ENCODE peak calls at places on chromosome 7, in seven cellular contexts. One of them, this sample, is unnamed.

GRCh38 chr7:77982926-77983550 is 184.5 kb downstream of the PHTF2 start:
- DNase-seq in colonic mucosa: no peak
- DNase-seq in cardiac fibroblast: no peak
- DNase-seq in endodermal cell: no peak
- DNase-seq in GM23248: peak
- DNase-seq in brain microvascular endothelial cell: no peak
- DNase-seq in IMR-90: no peak
- DNase-seq in this sample: no peak

GRCh38 chr7:16741676-16742075 is 11.9 kb upstream of the TSPAN13 start:
- DNase-seq in colonic mucosa: no peak
- DNase-seq in cardiac fibroblast: no peak
- DNase-seq in endodermal cell: no peak
- DNase-seq in GM23248: peak
- DNase-seq in brain microvascular endothelial cell: no peak
- DNase-seq in IMR-90: no peak
- DNase-seq in this sample: no peak

GRCh38 chr7:3073763-3074460 is 30.2 kb upstream of the CARD11 start:
- DNase-seq in colonic mucosa: no peak
- DNase-seq in cardiac fibroblast: no peak
- DNase-seq in endodermal cell: no peak
- DNase-seq in GM23248: no peak
- DNase-seq in brain microvascular endothelial cell: no peak
- DNase-seq in IMR-90: no peak
- DNase-seq in this sample: no peak

GRCh38 chr7:2558620-2559282 is at the start of gene IQCE:
- DNase-seq in colonic mucosa: peak
- DNase-seq in cardiac fibroblast: peak
- DNase-seq in endodermal cell: peak
- DNase-seq in GM23248: peak
- DNase-seq in brain microvascular endothelial cell: peak
- DNase-seq in IMR-90: peak
- DNase-seq in this sample: peak

GRCh38 chr7:30347226-30348082 is 63.1 kb downstream of the ZNRF2 start:
- DNase-seq in colonic mucosa: no peak
- DNase-seq in cardiac fibroblast: no peak
- DNase-seq in endodermal cell: no peak
- DNase-seq in GM23248: no peak
- DNase-seq in brain microvascular endothelial cell: no peak
- DNase-seq in IMR-90: peak
- DNase-seq in this sample: no peak

GRCh38 chr7:124701955-124702354 is 63.6 kb downstream of the GPR37 start:
- DNase-seq in colonic mucosa: no peak
- DNase-seq in cardiac fibroblast: no peak
- DNase-seq in endodermal cell: no peak
- DNase-seq in GM23248: no peak
- DNase-seq in brain microvascular endothelial cell: no peak
- DNase-seq in IMR-90: peak
- DNase-seq in this sample: no peak

GRCh38 chr7:79452495-79453265 is 787 bp downstream of the MAGI2 start:
- DNase-seq in colonic mucosa: peak
- DNase-seq in cardiac fibroblast: peak
- DNase-seq in endodermal cell: peak
- DNase-seq in GM23248: peak
- DNase-seq in brain microvascular endothelial cell: peak
- DNase-seq in IMR-90: peak
- DNase-seq in this sample: peak

GRCh38 chr7:131357282-131357880 is 29.7 kb downstream of the MKLN1 start:
- DNase-seq in colonic mucosa: no peak
- DNase-seq in cardiac fibroblast: peak
- DNase-seq in endodermal cell: no peak
- DNase-seq in GM23248: no peak
- DNase-seq in brain microvascular endothelial cell: no peak
- DNase-seq in IMR-90: no peak
- DNase-seq in this sample: no peak

GRCh38 chr7:33842141-33842540 is 63.2 kb upstream of the BMPER start:
- DNase-seq in colonic mucosa: no peak
- DNase-seq in cardiac fibroblast: no peak
- DNase-seq in endodermal cell: no peak
- DNase-seq in GM23248: no peak
- DNase-seq in brain microvascular endothelial cell: no peak
- DNase-seq in IMR-90: no peak
- DNase-seq in this sample: peak

GRCh38 chr7:101162551-101163280 is 2.7 kb downstream of the VGF start:
- DNase-seq in colonic mucosa: peak
- DNase-seq in cardiac fibroblast: peak
- DNase-seq in endodermal cell: peak
- DNase-seq in GM23248: peak
- DNase-seq in brain microvascular endothelial cell: no peak
- DNase-seq in IMR-90: peak
- DNase-seq in this sample: no peak

GRCh38 chr7:1922071-1922869 is 252.2 kb downstream of the ELFN1 start:
- DNase-seq in colonic mucosa: no peak
- DNase-seq in cardiac fibroblast: no peak
- DNase-seq in endodermal cell: no peak
- DNase-seq in GM23248: peak
- DNase-seq in brain microvascular endothelial cell: no peak
- DNase-seq in IMR-90: peak
- DNase-seq in this sample: no peak

GRCh38 chr7:46257766-46258448 is 336.8 kb upstream of the IGFBP3 start:
- DNase-seq in colonic mucosa: no peak
- DNase-seq in cardiac fibroblast: peak
- DNase-seq in endodermal cell: no peak
- DNase-seq in GM23248: peak
- DNase-seq in brain microvascular endothelial cell: peak
- DNase-seq in IMR-90: peak
- DNase-seq in this sample: no peak

GRCh38 chr7:12754179-12754578 is 66.7 kb downstream of the ARL4A start:
- DNase-seq in colonic mucosa: no peak
- DNase-seq in cardiac fibroblast: peak
- DNase-seq in endodermal cell: no peak
- DNase-seq in GM23248: peak
- DNase-seq in brain microvascular endothelial cell: no peak
- DNase-seq in IMR-90: peak
- DNase-seq in this sample: no peak

GRCh38 chr7:134435161-134435920 is 23.6 kb downstream of the AKR1B1 start:
- DNase-seq in colonic mucosa: no peak
- DNase-seq in cardiac fibroblast: peak
- DNase-seq in endodermal cell: no peak
- DNase-seq in GM23248: peak
- DNase-seq in brain microvascular endothelial cell: peak
- DNase-seq in IMR-90: peak
- DNase-seq in this sample: no peak

GRCh38 chr7:68224041-68224534 is 1227.5 kb downstream of the TYW1 start:
- DNase-seq in colonic mucosa: no peak
- DNase-seq in cardiac fibroblast: no peak
- DNase-seq in endodermal cell: no peak
- DNase-seq in GM23248: no peak
- DNase-seq in brain microvascular endothelial cell: no peak
- DNase-seq in IMR-90: no peak
- DNase-seq in this sample: peak

GRCh38 chr7:34011711-34012110 is 106.4 kb downstream of the BMPER start:
- DNase-seq in colonic mucosa: no peak
- DNase-seq in cardiac fibroblast: peak
- DNase-seq in endodermal cell: no peak
- DNase-seq in GM23248: peak
- DNase-seq in brain microvascular endothelial cell: no peak
- DNase-seq in IMR-90: no peak
- DNase-seq in this sample: no peak

GRCh38 chr7:133295484-133295883 is 42.6 kb downstream of the EXOC4 start:
- DNase-seq in colonic mucosa: no peak
- DNase-seq in cardiac fibroblast: no peak
- DNase-seq in endodermal cell: no peak
- DNase-seq in GM23248: no peak
- DNase-seq in brain microvascular endothelial cell: no peak
- DNase-seq in IMR-90: no peak
- DNase-seq in this sample: no peak

GRCh38 chr7:133290041-133290440 is 37.2 kb downstream of the EXOC4 start:
- DNase-seq in colonic mucosa: no peak
- DNase-seq in cardiac fibroblast: peak
- DNase-seq in endodermal cell: no peak
- DNase-seq in GM23248: peak
- DNase-seq in brain microvascular endothelial cell: peak
- DNase-seq in IMR-90: peak
- DNase-seq in this sample: no peak

GRCh38 chr7:133290676-133291332 is 37.9 kb downstream of the EXOC4 start:
- DNase-seq in colonic mucosa: no peak
- DNase-seq in cardiac fibroblast: peak
- DNase-seq in endodermal cell: no peak
- DNase-seq in GM23248: no peak
- DNase-seq in brain microvascular endothelial cell: no peak
- DNase-seq in IMR-90: peak
- DNase-seq in this sample: no peak

GRCh38 chr7:133294234-133294633 is 41.4 kb downstream of the EXOC4 start:
- DNase-seq in colonic mucosa: no peak
- DNase-seq in cardiac fibroblast: no peak
- DNase-seq in endodermal cell: no peak
- DNase-seq in GM23248: no peak
- DNase-seq in brain microvascular endothelial cell: no peak
- DNase-seq in IMR-90: no peak
- DNase-seq in this sample: no peak

GRCh38 chr7:133293390-133294110 is 40.7 kb downstream of the EXOC4 start:
- DNase-seq in colonic mucosa: no peak
- DNase-seq in cardiac fibroblast: no peak
- DNase-seq in endodermal cell: no peak
- DNase-seq in GM23248: no peak
- DNase-seq in brain microvascular endothelial cell: no peak
- DNase-seq in IMR-90: no peak
- DNase-seq in this sample: no peak
- H3K4me3 ChIP-seq in colonic mucosa: no peak
- H3K4me3 ChIP-seq in cardiac fibroblast: no peak
- H3K4me3 ChIP-seq in endodermal cell: no peak
- H3K4me3 ChIP-seq in GM23248: no peak
- H3K4me3 ChIP-seq in brain microvascular endothelial cell: no peak
- H3K4me3 ChIP-seq in IMR-90: no peak
- H3K4me3 ChIP-seq in this sample: no peak

GRCh38 chr7:7980134-7980533 is 11.5 kb downstream of the GLCCI1 start:
- DNase-seq in colonic mucosa: no peak
- DNase-seq in cardiac fibroblast: no peak
- DNase-seq in endodermal cell: no peak
- DNase-seq in GM23248: no peak
- DNase-seq in brain microvascular endothelial cell: no peak
- DNase-seq in IMR-90: no peak
- DNase-seq in this sample: no peak
- H3K4me3 ChIP-seq in colonic mucosa: no peak
- H3K4me3 ChIP-seq in cardiac fibroblast: no peak
- H3K4me3 ChIP-seq in endodermal cell: no peak
- H3K4me3 ChIP-seq in GM23248: no peak
- H3K4me3 ChIP-seq in brain microvascular endothelial cell: no peak
- H3K4me3 ChIP-seq in IMR-90: no peak
- H3K4me3 ChIP-seq in this sample: no peak

GRCh38 chr7:816751-817671 is 15.3 kb upstream of the SUN1 start:
- DNase-seq in colonic mucosa: peak
- DNase-seq in cardiac fibroblast: no peak
- DNase-seq in endodermal cell: peak
- DNase-seq in GM23248: peak
- DNase-seq in brain microvascular endothelial cell: no peak
- DNase-seq in IMR-90: no peak
- DNase-seq in this sample: no peak

GRCh38 chr7:816300-816750 is 16.0 kb upstream of the SUN1 start:
- DNase-seq in colonic mucosa: peak
- DNase-seq in cardiac fibroblast: peak
- DNase-seq in endodermal cell: peak
- DNase-seq in GM23248: peak
- DNase-seq in brain microvascular endothelial cell: peak
- DNase-seq in IMR-90: peak
- DNase-seq in this sample: peak

GRCh38 chr7:820341-820740 is 11.9 kb upstream of the SUN1 start:
- DNase-seq in colonic mucosa: no peak
- DNase-seq in cardiac fibroblast: no peak
- DNase-seq in endodermal cell: no peak
- DNase-seq in GM23248: no peak
- DNase-seq in brain microvascular endothelial cell: no peak
- DNase-seq in IMR-90: no peak
- DNase-seq in this sample: no peak

GRCh38 chr7:815284-816216 is 16.7 kb upstream of the SUN1 start:
- DNase-seq in colonic mucosa: peak
- DNase-seq in cardiac fibroblast: no peak
- DNase-seq in endodermal cell: peak
- DNase-seq in GM23248: peak
- DNase-seq in brain microvascular endothelial cell: no peak
- DNase-seq in IMR-90: no peak
- DNase-seq in this sample: no peak

DNA sequence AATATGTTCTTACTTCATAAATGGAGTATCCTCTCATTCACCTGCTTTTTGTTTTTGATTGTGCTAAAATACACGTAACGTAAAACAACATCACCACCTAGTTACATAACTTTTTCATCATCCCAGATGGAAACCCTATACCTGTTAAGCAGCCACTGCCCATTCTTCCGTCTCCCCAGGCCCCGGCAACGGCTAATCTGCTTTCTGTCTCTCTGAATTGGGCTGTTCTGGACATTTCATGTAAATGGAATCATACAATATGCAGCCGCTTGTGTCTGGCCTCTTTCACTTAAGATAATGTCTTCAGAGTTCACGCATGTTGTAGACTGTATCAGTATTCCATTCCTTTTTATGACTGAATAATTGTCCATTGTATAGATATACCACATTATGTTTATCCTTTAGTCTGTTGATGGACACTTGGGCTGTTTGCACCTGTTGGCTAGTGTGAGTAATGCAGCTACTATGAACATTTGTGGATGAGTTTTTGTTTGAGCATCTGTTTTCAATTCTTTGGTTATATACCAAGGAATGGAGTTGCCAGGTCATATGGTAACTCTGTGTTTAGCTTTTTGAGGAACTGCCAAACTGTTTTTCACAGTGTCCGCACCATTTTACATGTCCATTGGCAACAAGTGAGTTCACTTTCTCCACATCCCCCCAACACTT is 14.1 kb upstream of the SUN1 start:
- DNase-seq in colonic mucosa: no peak
- DNase-seq in cardiac fibroblast: peak
- DNase-seq in endodermal cell: no peak
- DNase-seq in GM23248: peak
- DNase-seq in brain microvascular endothelial cell: peak
- DNase-seq in IMR-90: peak
- DNase-seq in this sample: no peak
- H3K4me3 ChIP-seq in colonic mucosa: no peak
- H3K4me3 ChIP-seq in cardiac fibroblast: no peak
- H3K4me3 ChIP-seq in endodermal cell: peak
- H3K4me3 ChIP-seq in GM23248: peak
- H3K4me3 ChIP-seq in brain microvascular endothelial cell: no peak
- H3K4me3 ChIP-seq in IMR-90: no peak
- H3K4me3 ChIP-seq in this sample: peak

DNA sequence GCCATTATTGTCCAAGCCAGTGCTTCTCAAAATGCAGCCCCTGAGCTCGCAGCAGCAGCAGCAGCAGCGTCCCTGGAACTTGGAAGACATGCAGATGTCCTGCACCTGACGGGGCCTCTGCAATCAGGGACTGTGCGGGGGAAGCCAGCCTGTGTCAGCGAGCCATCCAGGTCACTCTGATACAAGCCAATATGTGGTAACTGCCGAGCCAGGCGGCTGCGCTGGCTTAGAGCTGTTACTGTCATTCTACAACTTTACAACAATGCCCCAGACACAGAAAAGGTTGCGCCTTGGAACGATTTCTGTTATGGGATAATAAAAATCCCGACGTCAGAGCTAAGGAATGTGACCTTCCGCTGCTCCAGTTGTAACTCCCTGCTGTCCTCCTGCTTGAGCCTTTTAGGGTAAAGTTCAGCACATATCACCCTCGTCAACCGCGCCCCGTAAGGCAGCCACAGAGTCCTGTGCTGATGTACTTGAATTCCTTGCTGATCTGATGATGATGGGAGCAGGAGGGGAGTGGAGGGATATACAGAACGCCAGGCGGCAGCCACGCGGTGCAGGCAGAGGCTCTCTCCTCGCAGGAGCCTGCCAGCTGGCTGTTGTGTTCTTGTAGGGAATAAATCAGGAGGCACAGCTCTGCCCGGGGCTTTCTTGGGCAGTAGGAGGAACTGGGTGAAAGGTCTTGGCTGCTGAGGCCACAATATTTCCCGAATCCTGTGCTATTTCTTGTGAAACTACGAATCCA is 20.0 kb upstream of the CRYGN start:
- DNase-seq in colonic mucosa: peak
- DNase-seq in cardiac fibroblast: peak
- DNase-seq in endodermal cell: peak
- DNase-seq in GM23248: peak
- DNase-seq in brain microvascular endothelial cell: peak
- DNase-seq in IMR-90: peak
- DNase-seq in this sample: peak
- H3K4me3 ChIP-seq in colonic mucosa: no peak
- H3K4me3 ChIP-seq in cardiac fibroblast: peak
- H3K4me3 ChIP-seq in endodermal cell: no peak
- H3K4me3 ChIP-seq in GM23248: peak
- H3K4me3 ChIP-seq in brain microvascular endothelial cell: peak
- H3K4me3 ChIP-seq in IMR-90: peak
- H3K4me3 ChIP-seq in this sample: no peak